ENCODE peak calls at places on chromosomes 3 and 15, in ten cellular contexts. Y is bronchial epithelial cell; Z is psoas muscle; O is upper lobe of right lung; E is iris pigment epithelial cell; S is activated CD8-positive, alpha-beta memory T cell treated with anti-CD3 and anti-CD28 coated beads, Interleukin-2, amount 10 ng/mL, durations not matched to agents 7 days and 5 days; G is CD8-positive, alpha-beta memory T cell; F is amygdala; X is GM13976; C is lower leg skin. M is an unnamed sample.

GRCh38 chr15:59291214-59291551 is 81.5 kb downstream of the MYO1E start:
- DNase-seq in G (no peak), Z (no peak), F (no peak), C (no peak), E (no peak), O (no peak), S (no peak), X (no peak), Y (no peak), M (no peak)

GRCh38 chr3:185317674-185318073 is 45.3 kb upstream of the MAP3K13 start:
- DNase-seq in E (peak), Z (no peak), S (no peak), C (no peak), Y (peak), G (no peak), X (no peak), O (no peak), F (no peak), M (peak)

GRCh38 chr3:146817705-146818104 is 212.6 kb upstream of the PLSCR5 start:
- DNase-seq in O (no peak), G (no peak), Y (peak), Z (no peak), E (peak), X (no peak), F (no peak), S (no peak), C (no peak), M (no peak)

GRCh38 chr15:60476713-60477112 is 2.2 kb downstream of the ICE2 start:
- DNase-seq in Y (no peak), E (peak), F (no peak), Z (no peak), C (no peak), S (no peak), X (no peak), O (no peak), G (no peak), M (no peak)

GRCh38 chr3:16478516-16478915 is 35.0 kb downstream of the RFTN1 start:
- DNase-seq in G (no peak), O (no peak), F (no peak), Z (no peak), E (peak), S (no peak), X (no peak), Y (peak), C (no peak), M (no peak)

GRCh38 chr3:139937674-139938279 is 2.8 kb downstream of the CLSTN2 start:
- DNase-seq in Z (peak), S (no peak), O (no peak), C (peak), X (peak), F (peak), G (no peak), E (peak), Y (peak), M (peak)

GRCh38 chr15:38707802-38708671 is 143.4 kb upstream of the RASGRP1 start:
- DNase-seq in E (peak), C (no peak), Z (no peak), Y (peak), O (no peak), G (no peak), S (peak), F (peak), X (peak), M (peak)

GRCh38 chr15:47477253-47477652 is 240.1 kb upstream of the SEMA6D start:
- DNase-seq in G (no peak), S (no peak), F (no peak), O (no peak), C (no peak), E (no peak), Y (no peak), X (no peak), Z (no peak), M (no peak)

GRCh38 chr15:57364282-57365007 is 11.9 kb upstream of the CGNL1 start:
- DNase-seq in E (peak), G (no peak), O (no peak), F (no peak), Z (no peak), S (no peak), Y (no peak), X (no peak), C (no peak), M (no peak)

GRCh38 chr15:56254270-56254669 is 10.6 kb upstream of the RFX7 start:
- DNase-seq in E (no peak), Z (no peak), F (no peak), C (no peak), G (no peak), X (no peak), S (no peak), O (no peak), Y (no peak), M (no peak)

GRCh38 chr3:13113346-13114335 is 40.4 kb upstream of the IQSEC1 start:
- DNase-seq in Y (no peak), C (no peak), O (peak), Z (no peak), F (no peak), E (no peak), G (no peak), X (no peak), S (no peak), M (peak)

GRCh38 chr3:10516835-10517465 is 11.6 kb upstream of the ATP2B2 start:
- DNase-seq in Z (no peak), F (no peak), X (no peak), C (no peak), E (no peak), G (no peak), Y (no peak), S (no peak), O (peak), M (no peak)

GRCh38 chr15:41544650-41545015 is 576 bp upstream of the RPAP1 start:
- DNase-seq in E (no peak), O (peak), X (no peak), F (no peak), Y (no peak), Z (peak), S (no peak), C (peak), G (peak), M (no peak)

GRCh38 chr3:16374047-16375019 is 109.3 kb downstream of the OXNAD1 start:
- DNase-seq in O (no peak), X (peak), E (no peak), Y (no peak), S (no peak), G (peak), Z (no peak), C (no peak), F (no peak), M (peak)

GRCh38 chr3:49652218-49652921 is 21.8 kb upstream of the APEH start:
- DNase-seq in Z (peak), S (no peak), X (no peak), Y (no peak), C (no peak), E (no peak), G (no peak), O (no peak), F (no peak), M (no peak)

GRCh38 chr3:128849776-128850542 is 29.5 kb upstream of the ACAD9 start:
- DNase-seq in Y (no peak), F (no peak), S (no peak), O (no peak), Z (no peak), X (no peak), G (no peak), E (peak), C (no peak), M (no peak)